ENCODE peak calls at places on chromosome X, in six cellular contexts. One of them, this sample, is unnamed.

GRCh38 chrX:68895339-68896250 is 66.8 kb downstream of the EFNB1 start:
- DNase-seq in GM23338: no peak
- DNase-seq in lung: no peak
- DNase-seq in fibroblast of pulmonary artery: peak
- DNase-seq in BE2C: peak
- DNase-seq in CD8-positive, alpha-beta T cell: no peak
- DNase-seq in this sample: no peak

GRCh38 chrX:123155327-123155726 is 28.8 kb upstream of the GRIA3 start:
- DNase-seq in lung: no peak
- DNase-seq in fibroblast of pulmonary artery: no peak
- DNase-seq in GM23338: no peak
- DNase-seq in BE2C: no peak
- DNase-seq in CD8-positive, alpha-beta T cell: no peak
- DNase-seq in this sample: no peak

GRCh38 chrX:143500751-143501150 is 16.5 kb downstream of the SPANXN3 start:
- DNase-seq in CD8-positive, alpha-beta T cell: no peak
- DNase-seq in BE2C: no peak
- DNase-seq in fibroblast of pulmonary artery: peak
- DNase-seq in GM23338: no peak
- DNase-seq in lung: no peak
- DNase-seq in this sample: no peak

GRCh38 chrX:323721-324628 is 5.4 kb upstream of the GTPBP6 start:
- DNase-seq in lung: no peak
- DNase-seq in fibroblast of pulmonary artery: peak
- DNase-seq in CD8-positive, alpha-beta T cell: no peak
- DNase-seq in GM23338: peak
- DNase-seq in BE2C: peak
- DNase-seq in this sample: peak

GRCh38 chrX:8639949-8640348 is 92.0 kb downstream of the ANOS1 start:
- DNase-seq in CD8-positive, alpha-beta T cell: no peak
- DNase-seq in fibroblast of pulmonary artery: no peak
- DNase-seq in lung: no peak
- DNase-seq in GM23338: peak
- DNase-seq in BE2C: no peak
- DNase-seq in this sample: no peak

GRCh38 chrX:41033299-41033698 is 51.9 kb upstream of the USP9X start:
- DNase-seq in CD8-positive, alpha-beta T cell: no peak
- DNase-seq in GM23338: peak
- DNase-seq in BE2C: no peak
- DNase-seq in fibroblast of pulmonary artery: no peak
- DNase-seq in lung: no peak
- DNase-seq in this sample: no peak

GRCh38 chrX:18677140-18677834 is 5.4 kb upstream of the RS1 start:
- DNase-seq in GM23338: no peak
- DNase-seq in fibroblast of pulmonary artery: no peak
- DNase-seq in CD8-positive, alpha-beta T cell: no peak
- DNase-seq in lung: no peak
- DNase-seq in BE2C: no peak
- DNase-seq in this sample: no peak

GRCh38 chrX:3748052-3748559 is 34.7 kb upstream of the PRKX start:
- DNase-seq in lung: no peak
- DNase-seq in GM23338: no peak
- DNase-seq in fibroblast of pulmonary artery: no peak
- DNase-seq in CD8-positive, alpha-beta T cell: no peak
- DNase-seq in BE2C: no peak
- DNase-seq in this sample: no peak

GRCh38 chrX:139759637-139760036 is 51.7 kb upstream of the MCF2 start:
- DNase-seq in CD8-positive, alpha-beta T cell: no peak
- DNase-seq in fibroblast of pulmonary artery: peak
- DNase-seq in lung: no peak
- DNase-seq in GM23338: peak
- DNase-seq in BE2C: no peak
- DNase-seq in this sample: no peak

GRCh38 chrX:65634732-65635131 is 32.7 kb upstream of the MSN start:
- DNase-seq in BE2C: no peak
- DNase-seq in CD8-positive, alpha-beta T cell: no peak
- DNase-seq in GM23338: no peak
- DNase-seq in fibroblast of pulmonary artery: no peak
- DNase-seq in lung: no peak
- DNase-seq in this sample: no peak

GRCh38 chrX:859329-859728 is 228.7 kb downstream of the SHOX start:
- DNase-seq in CD8-positive, alpha-beta T cell: no peak
- DNase-seq in BE2C: no peak
- DNase-seq in GM23338: no peak
- DNase-seq in lung: no peak
- DNase-seq in fibroblast of pulmonary artery: no peak
- DNase-seq in this sample: no peak

GRCh38 chrX:46836701-46837542 is at the start of gene RP2:
- DNase-seq in lung: peak
- DNase-seq in fibroblast of pulmonary artery: peak
- DNase-seq in GM23338: peak
- DNase-seq in BE2C: peak
- DNase-seq in CD8-positive, alpha-beta T cell: peak
- DNase-seq in this sample: peak

GRCh38 chrX:47623540-47624027 is 3.9 kb upstream of the SYN1 start:
- DNase-seq in BE2C: peak
- DNase-seq in lung: no peak
- DNase-seq in GM23338: peak
- DNase-seq in CD8-positive, alpha-beta T cell: peak
- DNase-seq in fibroblast of pulmonary artery: peak
- DNase-seq in this sample: peak

GRCh38 chrX:132948648-132949260 is 9.7 kb downstream of the HS6ST2 start:
- DNase-seq in CD8-positive, alpha-beta T cell: no peak
- DNase-seq in fibroblast of pulmonary artery: no peak
- DNase-seq in BE2C: peak
- DNase-seq in GM23338: peak
- DNase-seq in lung: no peak
- DNase-seq in this sample: no peak

GRCh38 chrX:37302569-37302968 is 46.6 kb upstream of the PRRG1 start:
- DNase-seq in lung: no peak
- DNase-seq in fibroblast of pulmonary artery: peak
- DNase-seq in GM23338: peak
- DNase-seq in CD8-positive, alpha-beta T cell: no peak
- DNase-seq in BE2C: peak
- DNase-seq in this sample: no peak

GRCh38 chrX:73289039-73289438 is 74.4 kb upstream of the NAP1L2 start:
- DNase-seq in BE2C: peak
- DNase-seq in GM23338: peak
- DNase-seq in CD8-positive, alpha-beta T cell: no peak
- DNase-seq in lung: no peak
- DNase-seq in fibroblast of pulmonary artery: no peak
- DNase-seq in this sample: no peak

GRCh38 chrX:7132335-7133035 is 15.0 kb upstream of the STS start:
- DNase-seq in CD8-positive, alpha-beta T cell: no peak
- DNase-seq in lung: peak
- DNase-seq in BE2C: peak
- DNase-seq in GM23338: peak
- DNase-seq in fibroblast of pulmonary artery: peak
- DNase-seq in this sample: peak

DNA sequence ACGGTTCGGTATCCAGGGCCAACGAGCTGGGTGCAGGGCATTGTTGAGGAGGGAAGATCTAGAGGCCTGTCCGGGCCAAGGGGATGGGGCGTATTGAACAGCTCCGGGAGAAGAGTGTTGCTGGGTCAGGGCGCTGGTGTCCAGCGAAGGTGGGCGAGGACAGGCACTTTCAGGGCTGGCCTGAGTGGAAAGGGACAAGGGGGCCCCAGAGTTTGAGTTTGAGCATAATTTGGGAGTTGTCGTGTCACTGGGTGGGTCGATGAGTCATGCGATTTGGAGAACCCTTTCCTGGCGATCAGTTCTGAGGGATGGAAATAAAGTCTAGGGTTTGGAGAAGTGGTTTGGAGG is 299 bp downstream of the PRRG3 start:
- DNase-seq in lung: no peak
- DNase-seq in BE2C: no peak
- DNase-seq in GM23338: no peak
- DNase-seq in fibroblast of pulmonary artery: no peak
- DNase-seq in CD8-positive, alpha-beta T cell: no peak
- DNase-seq in this sample: no peak
- H3K4me3 ChIP-seq in lung: no peak
- H3K4me3 ChIP-seq in BE2C: no peak
- H3K4me3 ChIP-seq in GM23338: peak
- H3K4me3 ChIP-seq in fibroblast of pulmonary artery: no peak
- H3K4me3 ChIP-seq in CD8-positive, alpha-beta T cell: no peak
- H3K4me3 ChIP-seq in this sample: no peak

DNA sequence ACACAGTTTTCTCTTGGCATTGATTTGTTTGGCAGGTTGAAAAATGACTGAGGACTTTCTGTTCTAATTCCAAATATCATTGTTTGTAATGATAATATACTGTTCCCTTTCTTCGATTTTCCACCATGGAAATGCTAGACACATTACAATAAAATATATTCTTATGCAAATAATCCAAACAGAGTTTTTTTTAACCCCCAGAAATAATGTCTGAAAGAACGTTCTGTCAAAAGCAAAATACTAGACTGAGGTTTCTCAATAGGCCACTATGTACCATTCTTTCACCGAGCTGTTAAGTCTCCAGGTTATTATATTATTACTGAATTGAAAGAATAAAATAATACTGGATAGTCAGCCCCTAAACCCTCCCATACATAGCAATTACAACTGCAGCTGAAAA is 312.5 kb downstream of the ZIC3 start:
- DNase-seq in lung: no peak
- DNase-seq in BE2C: no peak
- DNase-seq in fibroblast of pulmonary artery: no peak
- DNase-seq in CD8-positive, alpha-beta T cell: no peak
- DNase-seq in GM23338: no peak
- DNase-seq in this sample: no peak
- TF ChIP-seq CTCF in lung: no peak
- TF ChIP-seq CTCF in BE2C: no peak
- TF ChIP-seq CTCF in fibroblast of pulmonary artery: no peak
- TF ChIP-seq CTCF in CD8-positive, alpha-beta T cell: no peak
- TF ChIP-seq CTCF in GM23338: no peak
- TF ChIP-seq CTCF in this sample: no peak

GRCh38 chrX:55451626-55451989 is 319 bp upstream of the MAGEH1 start:
- DNase-seq in lung: no peak
- DNase-seq in fibroblast of pulmonary artery: no peak
- DNase-seq in CD8-positive, alpha-beta T cell: no peak
- DNase-seq in BE2C: no peak
- DNase-seq in GM23338: no peak
- DNase-seq in this sample: no peak
- H3K4me3 ChIP-seq in lung: peak
- H3K4me3 ChIP-seq in fibroblast of pulmonary artery: peak
- H3K4me3 ChIP-seq in CD8-positive, alpha-beta T cell: peak
- H3K4me3 ChIP-seq in BE2C: peak
- H3K4me3 ChIP-seq in GM23338: peak
- H3K4me3 ChIP-seq in this sample: peak

GRCh38 chrX:135973548-135974278 is at the start of gene MMGT1:
- DNase-seq in GM23338: peak
- DNase-seq in lung: peak
- DNase-seq in CD8-positive, alpha-beta T cell: peak
- DNase-seq in fibroblast of pulmonary artery: peak
- DNase-seq in BE2C: peak
- DNase-seq in this sample: peak

GRCh38 chrX:135974279-135974856 is 580 bp upstream of the MMGT1 start:
- DNase-seq in CD8-positive, alpha-beta T cell: peak
- DNase-seq in BE2C: peak
- DNase-seq in lung: peak
- DNase-seq in GM23338: peak
- DNase-seq in fibroblast of pulmonary artery: peak
- DNase-seq in this sample: peak

GRCh38 chrX:135975421-135975820 is 1.6 kb upstream of the MMGT1 start:
- DNase-seq in fibroblast of pulmonary artery: no peak
- DNase-seq in lung: no peak
- DNase-seq in CD8-positive, alpha-beta T cell: no peak
- DNase-seq in GM23338: no peak
- DNase-seq in BE2C: no peak
- DNase-seq in this sample: no peak

GRCh38 chrX:135977611-135978010 is 3.8 kb upstream of the MMGT1 start:
- DNase-seq in CD8-positive, alpha-beta T cell: no peak
- DNase-seq in BE2C: no peak
- DNase-seq in lung: no peak
- DNase-seq in fibroblast of pulmonary artery: peak
- DNase-seq in GM23338: no peak
- DNase-seq in this sample: no peak

GRCh38 chrX:135973025-135973547 is 702 bp downstream of the MMGT1 start:
- DNase-seq in CD8-positive, alpha-beta T cell: no peak
- DNase-seq in fibroblast of pulmonary artery: peak
- DNase-seq in BE2C: no peak
- DNase-seq in lung: no peak
- DNase-seq in GM23338: peak
- DNase-seq in this sample: no peak
- TF ChIP-seq CTCF in CD8-positive, alpha-beta T cell: no peak
- TF ChIP-seq CTCF in fibroblast of pulmonary artery: no peak
- TF ChIP-seq CTCF in BE2C: peak
- TF ChIP-seq CTCF in lung: no peak
- TF ChIP-seq CTCF in GM23338: no peak
- TF ChIP-seq CTCF in this sample: peak

DNA sequence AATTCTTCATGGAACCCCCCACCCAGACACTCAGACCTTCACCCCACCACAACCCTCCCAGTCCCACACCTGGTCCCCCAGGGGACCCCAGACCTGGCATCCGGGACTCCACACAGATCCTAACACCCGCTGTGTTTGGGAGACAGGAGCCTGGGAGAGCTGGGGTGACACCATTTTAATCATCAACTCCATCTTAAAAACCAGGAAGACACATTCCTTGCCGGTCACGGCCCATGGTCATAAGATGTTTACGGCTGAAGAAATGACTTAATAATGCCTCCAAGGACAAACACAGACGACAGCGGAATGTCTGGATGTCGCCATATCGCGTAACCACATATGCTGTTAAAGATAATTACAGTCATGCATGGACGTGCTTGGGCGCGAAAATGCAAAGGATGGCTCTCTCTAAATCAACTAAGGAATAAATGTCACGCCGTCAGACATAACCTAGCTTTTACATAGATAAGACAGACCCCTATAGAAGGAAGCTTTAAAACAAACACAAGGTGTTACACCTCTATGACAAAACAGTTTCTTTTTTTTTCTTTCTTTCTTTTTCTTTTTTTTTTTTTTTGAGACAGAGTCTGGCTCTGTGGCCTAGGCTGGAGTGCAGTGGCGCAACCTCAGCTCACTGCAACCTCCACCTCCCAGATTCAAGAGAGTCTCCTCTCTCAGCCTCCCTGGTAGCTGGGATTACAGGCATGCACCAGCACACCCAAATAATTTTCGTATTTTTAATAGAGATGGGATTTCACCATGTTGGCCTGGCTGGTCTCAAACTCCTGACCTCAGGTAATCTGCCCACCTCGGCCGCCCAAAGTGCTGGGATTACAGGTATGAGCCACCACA is 2.1 kb upstream of the DHRSX start:
- DNase-seq in lung: no peak
- DNase-seq in fibroblast of pulmonary artery: peak
- DNase-seq in BE2C: no peak
- DNase-seq in CD8-positive, alpha-beta T cell: no peak
- DNase-seq in GM23338: no peak
- DNase-seq in this sample: no peak
- H3K4me3 ChIP-seq in lung: no peak
- H3K4me3 ChIP-seq in fibroblast of pulmonary artery: no peak
- H3K4me3 ChIP-seq in BE2C: no peak
- H3K4me3 ChIP-seq in CD8-positive, alpha-beta T cell: no peak
- H3K4me3 ChIP-seq in GM23338: no peak
- H3K4me3 ChIP-seq in this sample: no peak

GRCh38 chrX:13690836-13691235 is 1.9 kb downstream of the RAB9A start:
- DNase-seq in CD8-positive, alpha-beta T cell: no peak
- DNase-seq in GM23338: no peak
- DNase-seq in fibroblast of pulmonary artery: no peak
- DNase-seq in BE2C: no peak
- DNase-seq in lung: no peak
- DNase-seq in this sample: no peak
- TF ChIP-seq CTCF in CD8-positive, alpha-beta T cell: peak
- TF ChIP-seq CTCF in GM23338: no peak
- TF ChIP-seq CTCF in fibroblast of pulmonary artery: no peak
- TF ChIP-seq CTCF in BE2C: no peak
- TF ChIP-seq CTCF in lung: no peak
- TF ChIP-seq CTCF in this sample: peak

GRCh38 chrX:70168238-70169188 is 8.8 kb upstream of the DGAT2L6 start:
- DNase-seq in lung: no peak
- DNase-seq in BE2C: no peak
- DNase-seq in CD8-positive, alpha-beta T cell: no peak
- DNase-seq in fibroblast of pulmonary artery: peak
- DNase-seq in GM23338: peak
- DNase-seq in this sample: peak
- H3K4me3 ChIP-seq in lung: no peak
- H3K4me3 ChIP-seq in BE2C: no peak
- H3K4me3 ChIP-seq in CD8-positive, alpha-beta T cell: no peak
- H3K4me3 ChIP-seq in fibroblast of pulmonary artery: no peak
- H3K4me3 ChIP-seq in GM23338: peak
- H3K4me3 ChIP-seq in this sample: peak

This sample was measured in astrocyte of the cerebellum.